ENCODE peak calls at places on chromosome 1, in four cellular contexts. One of them, this sample, is unnamed.

GRCh38 chr1:234825498-234826176 is 215.7 kb upstream of the IRF2BP2 start:
- DNase-seq in HL-60: no peak
- DNase-seq in GM12878: no peak
- DNase-seq in K562: no peak
- DNase-seq in this sample: no peak

GRCh38 chr1:244137725-244138124 is 86.6 kb downstream of the ZBTB18 start:
- DNase-seq in HL-60: no peak
- DNase-seq in GM12878: no peak
- DNase-seq in K562: no peak
- DNase-seq in this sample: no peak

GRCh38 chr1:17167783-17168479 is 37.0 kb upstream of the PADI1 start:
- DNase-seq in HL-60: no peak
- DNase-seq in GM12878: no peak
- DNase-seq in K562: no peak
- DNase-seq in this sample: no peak

GRCh38 chr1:24424207-24424606 is 8.6 kb downstream of the NIPAL3 start:
- DNase-seq in HL-60: no peak
- DNase-seq in GM12878: no peak
- DNase-seq in K562: no peak
- DNase-seq in this sample: no peak

GRCh38 chr1:200029624-200030074 is 2.1 kb downstream of the NR5A2 start:
- DNase-seq in HL-60: no peak
- DNase-seq in GM12878: no peak
- DNase-seq in K562: no peak
- DNase-seq in this sample: no peak

GRCh38 chr1:56550132-56550531 is 29.2 kb downstream of the PLPP3 start:
- DNase-seq in HL-60: no peak
- DNase-seq in GM12878: no peak
- DNase-seq in K562: no peak
- DNase-seq in this sample: no peak

GRCh38 chr1:182309631-182310351 is 81.8 kb downstream of the GLUL start:
- DNase-seq in HL-60: no peak
- DNase-seq in GM12878: no peak
- DNase-seq in K562: peak
- DNase-seq in this sample: no peak

GRCh38 chr1:31792116-31792515 is 23.7 kb downstream of the SPOCD1 start:
- DNase-seq in HL-60: no peak
- DNase-seq in GM12878: no peak
- DNase-seq in K562: no peak
- DNase-seq in this sample: no peak

GRCh38 chr1:89827330-89827729 is 6.5 kb downstream of the LRRC8D start:
- DNase-seq in HL-60: no peak
- DNase-seq in GM12878: no peak
- DNase-seq in K562: no peak
- DNase-seq in this sample: no peak

GRCh38 chr1:228768345-228768717 is 33.1 kb downstream of the RHOU start:
- DNase-seq in HL-60: no peak
- DNase-seq in GM12878: no peak
- DNase-seq in K562: no peak
- DNase-seq in this sample: no peak

GRCh38 chr1:15029786-15030185 is 123.8 kb upstream of the TMEM51 start:
- DNase-seq in HL-60: no peak
- DNase-seq in GM12878: no peak
- DNase-seq in K562: no peak
- DNase-seq in this sample: no peak

DNA sequence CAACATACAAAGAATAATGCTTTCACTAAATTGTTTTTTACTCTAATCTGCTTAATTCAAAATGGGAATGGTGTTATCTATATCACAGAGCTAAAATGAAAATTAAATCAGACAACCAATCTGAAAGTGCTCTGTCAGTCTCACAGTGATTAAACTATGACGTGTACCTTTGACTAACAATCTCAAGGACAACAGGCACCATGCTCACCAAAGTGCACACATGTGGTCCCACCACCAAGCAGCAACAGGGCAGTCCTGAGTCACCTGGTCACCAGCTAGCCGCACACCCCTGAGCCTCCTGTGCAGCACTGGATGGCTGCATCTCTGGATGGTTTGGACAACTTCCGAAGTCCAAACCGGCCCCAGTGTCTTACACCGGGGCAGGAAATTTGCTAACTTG is 54.5 kb upstream of the NADK start:
- DNase-seq in HL-60: no peak
- DNase-seq in GM12878: no peak
- DNase-seq in K562: no peak
- DNase-seq in this sample: no peak
- TF ChIP-seq SPI1 in HL-60: no peak
- TF ChIP-seq SPI1 in GM12878: no peak
- TF ChIP-seq SPI1 in K562: no peak
- TF ChIP-seq SPI1 in this sample: no peak

DNA sequence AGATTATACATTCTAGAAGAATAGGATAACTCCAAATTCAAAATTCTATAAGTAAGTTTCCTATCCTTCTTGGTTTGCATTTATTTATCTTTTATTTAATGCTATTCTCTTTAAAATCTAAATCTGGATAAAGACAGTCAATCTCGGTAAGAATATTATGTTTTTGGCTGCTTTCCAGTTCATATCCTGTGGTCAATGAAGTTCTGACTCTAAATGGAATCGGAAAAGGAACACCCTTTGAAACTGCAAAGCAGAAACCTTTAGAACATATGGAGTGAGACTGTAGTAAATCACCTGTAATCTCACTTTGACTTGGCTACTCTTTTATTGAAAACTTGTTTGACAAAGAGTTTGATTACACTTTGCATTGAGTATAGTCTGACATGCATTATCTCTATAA is 85.2 kb downstream of the KIFAP3 start:
- DNase-seq in HL-60: no peak
- DNase-seq in GM12878: no peak
- DNase-seq in K562: no peak
- DNase-seq in this sample: no peak
- TF ChIP-seq SPI1 in HL-60: no peak
- TF ChIP-seq SPI1 in GM12878: no peak
- TF ChIP-seq SPI1 in K562: no peak
- TF ChIP-seq SPI1 in this sample: no peak

GRCh38 chr1:207888647-207889046 is 22.3 kb downstream of the CD34 start:
- DNase-seq in HL-60: no peak
- DNase-seq in GM12878: no peak
- DNase-seq in K562: no peak
- DNase-seq in this sample: no peak
- TF ChIP-seq SPI1 in HL-60: no peak
- TF ChIP-seq SPI1 in GM12878: no peak
- TF ChIP-seq SPI1 in K562: no peak
- TF ChIP-seq SPI1 in this sample: no peak

GRCh38 chr1:53148123-53148522 is 5.7 kb upstream of the SLC1A7 start:
- DNase-seq in HL-60: no peak
- DNase-seq in GM12878: no peak
- DNase-seq in K562: no peak
- DNase-seq in this sample: no peak
- TF ChIP-seq SPI1 in HL-60: no peak
- TF ChIP-seq SPI1 in GM12878: no peak
- TF ChIP-seq SPI1 in K562: no peak
- TF ChIP-seq SPI1 in this sample: no peak

GRCh38 chr1:29708818-29709710 is 472.7 kb downstream of the PTPRU start:
- DNase-seq in HL-60: no peak
- DNase-seq in GM12878: no peak
- DNase-seq in K562: no peak
- DNase-seq in this sample: no peak
- TF ChIP-seq SPI1 in HL-60: no peak
- TF ChIP-seq SPI1 in GM12878: no peak
- TF ChIP-seq SPI1 in K562: no peak
- TF ChIP-seq SPI1 in this sample: no peak

This sample was measured in GM12891.